ENCODE peak calls at places on chromosomes 4 and X, in eight cellular contexts. N is heart left ventricle, B is heart right ventricle, F is stomach, A is tibial artery, C is mammary epithelial cell, L is psoas muscle, P is left ventricle myocardium inferior. Z is an unnamed sample.

GRCh38 chr4:168883513-168883912 is 126.5 kb downstream of the CBR4 start:
- DNase-seq in F (no peak), P (no peak), L (no peak), C (no peak), B (no peak), N (no peak), A (no peak), Z (no peak)

GRCh38 chrX:35076061-35076460 is 133.5 kb downstream of the FAM47B start:
- DNase-seq in L (no peak), A (no peak), B (no peak), C (peak; percentile 21), N (no peak), P (no peak), F (no peak), Z (no peak)

GRCh38 chrX:20378291-20378920 is 111.7 kb upstream of the RPS6KA3 start:
- DNase-seq in L (no peak), F (no peak), N (no peak), C (peak; percentile 64), P (no peak), A (no peak), B (no peak), Z (no peak)

GRCh38 chrX:1853916-1854315 is 239.1 kb downstream of the ASMT start:
- DNase-seq in A (no peak), C (peak; percentile 5), L (no peak), F (no peak), B (no peak), P (no peak), N (no peak), Z (peak; percentile 44)

GRCh38 chr4:78543424-78544238 is 7.9 kb upstream of the ANXA3 start:
- DNase-seq in N (no peak), L (no peak), C (no peak), P (no peak), A (no peak), B (no peak), F (no peak), Z (no peak)

GRCh38 chr4:122827258-122827887 is 742 bp downstream of the FGF2 start:
- DNase-seq in B (peak; percentile 60), F (peak; percentile 26), C (peak; percentile 42), N (peak; percentile 34), L (peak; percentile 64), A (peak; percentile 75), P (peak; percentile 42), Z (no peak)

GRCh38 chrX:123504630-123505270 is 228.1 kb downstream of the THOC2 start:
- DNase-seq in C (no peak), L (no peak), A (no peak), F (no peak), P (no peak), N (no peak), B (no peak), Z (no peak)

GRCh38 chr4:185062606-185063005 is 44.3 kb downstream of the HELT start:
- DNase-seq in L (no peak), C (no peak), A (no peak), P (no peak), F (no peak), N (no peak), B (no peak), Z (no peak)

GRCh38 chr4:151316645-151317044 is 8.8 kb downstream of the SH3D19 start:
- DNase-seq in F (no peak), B (no peak), N (no peak), L (no peak), P (no peak), C (no peak), A (no peak), Z (no peak)

GRCh38 chrX:8306296-8306975 is 135.4 kb upstream of the VCX2 start:
- DNase-seq in B (no peak), F (no peak), P (no peak), A (no peak), N (no peak), L (no peak), C (no peak), Z (no peak)

GRCh38 chr4:42906906-42907774 is 14.6 kb downstream of the GRXCR1 start:
- DNase-seq in P (no peak), C (peak; percentile 13), N (no peak), A (no peak), B (no peak), L (no peak), F (peak; percentile 61), Z (no peak)

GRCh38 chr4:10108818-10109783 is 7.5 kb downstream of the WDR1 start:
- DNase-seq in F (no peak), B (no peak), C (peak; percentile 96), L (no peak), P (no peak), A (no peak), N (no peak), Z (peak; percentile 83)

GRCh38 chrX:11792461-11793421 is 34.7 kb downstream of the MSL3 start:
- DNase-seq in L (no peak), C (no peak), F (peak; percentile 52), B (no peak), N (no peak), A (no peak), P (no peak), Z (no peak)

GRCh38 chr4:143626134-143626859 is 74.2 kb downstream of the FREM3 start:
- DNase-seq in P (peak; percentile 68), F (peak; percentile 27), C (no peak), B (peak; percentile 46), N (peak; percentile 71), L (peak; percentile 37), A (peak; percentile 89), Z (no peak)

GRCh38 chr4:11698846-11699590 is 270.3 kb upstream of the HS3ST1 start:
- DNase-seq in N (no peak), C (peak; percentile 91), L (no peak), B (no peak), F (no peak), A (no peak), P (no peak), Z (peak; percentile 78)

GRCh38 chrX:151974336-151975227 is at the start of gene GABRE:
- DNase-seq in B (peak; percentile 68), P (peak; percentile 59), F (peak; percentile 28), A (peak; percentile 85), C (no peak), N (peak; percentile 63), L (peak; percentile 68), Z (no peak)

GRCh38 chr4:173318648-173319211 is 15.4 kb downstream of the HMGB2 start:
- DNase-seq in N (no peak), A (no peak), B (no peak), L (no peak), F (no peak), C (peak; percentile 56), P (no peak), Z (no peak)

GRCh38 chr4:52842788-52843187 is 19.3 kb upstream of the RASL11B start:
- DNase-seq in N (no peak), P (no peak), A (no peak), B (no peak), C (no peak), L (no peak), F (no peak), Z (no peak)
- H3K27ac ChIP-seq in N (no peak overlapping the region), P (peak overlapping the region; percentile 62), A (no peak overlapping the region), B (no peak overlapping the region), C (no peak overlapping the region), L (no peak overlapping the region), F (no peak overlapping the region), Z (no peak overlapping the region)

GRCh38 chr4:88285235-88285505 is 809 bp upstream of the PPM1K start:
- DNase-seq in N (no peak), L (no peak), A (no peak), P (no peak), C (no peak), F (no peak), B (no peak), Z (no peak)

GRCh38 chr4:88284378-88285234 is at the start of gene PPM1K:
- DNase-seq in C (peak; percentile 99), L (peak; percentile 100), N (peak; percentile 100), F (peak; percentile 100), P (peak; percentile 100), B (peak; percentile 100), A (peak; percentile 100), Z (peak; percentile 60)

GRCh38 chr4:88286897-88287296 is 2.5 kb upstream of the PPM1K start:
- DNase-seq in P (no peak), N (no peak), F (no peak), L (no peak), B (no peak), C (no peak), A (no peak), Z (no peak)

GRCh38 chr4:88280228-88280795 is 4.0 kb downstream of the PPM1K start:
- DNase-seq in F (no peak), C (no peak), N (no peak), P (no peak), A (no peak), L (no peak), B (no peak), Z (no peak)

GRCh38 chr4:88283661-88284377 is 542 bp downstream of the PPM1K start:
- DNase-seq in A (peak; percentile 83), P (peak; percentile 53), L (peak; percentile 67), N (peak; percentile 70), B (peak; percentile 72), C (peak; percentile 75), F (peak; percentile 56), Z (no peak)
- H3K4me1 ChIP-seq in A (peaks cover 37% of the 10 kb centered on the region), P (peaks cover 60% of the 10 kb centered on the region), L (peaks cover 48% of the 10 kb centered on the region), N (peaks cover 42% of the 10 kb centered on the region), B (peaks cover 19% of the 10 kb centered on the region), C (peaks cover 8% of the 10 kb centered on the region), F (peaks cover 36% of the 10 kb centered on the region), Z (peaks cover 12% of the 10 kb centered on the region)

GRCh38 chrX:22666441-22666840 is 333.3 kb upstream of the DDX53 start:
- DNase-seq in A (no peak), N (no peak), B (no peak), F (no peak), C (peak; percentile 14), L (no peak), P (no peak), Z (no peak)
- TF ChIP-seq CTCF in A (no peak), N (no peak), B (peak; percentile 9), F (no peak), C (peak; percentile 30), L (no peak), P (no peak), Z (peak; percentile 40)

GRCh38 chrX:23789386-23790146 is 6.6 kb downstream of the SAT1 start:
- DNase-seq in F (no peak), L (no peak), B (no peak), N (no peak), C (no peak), A (no peak), P (no peak), Z (no peak)

GRCh38 chrX:23788521-23788920 is 5.5 kb downstream of the SAT1 start:
- DNase-seq in F (no peak), L (no peak), P (no peak), N (no peak), B (no peak), C (no peak), A (no peak), Z (no peak)

GRCh38 chrX:23787745-23788118 is 4.8 kb downstream of the SAT1 start:
- DNase-seq in B (no peak), N (no peak), F (no peak), L (no peak), P (no peak), C (no peak), A (no peak), Z (no peak)

GRCh38 chrX:23790147-23790497 is 7.1 kb downstream of the SAT1 start:
- DNase-seq in C (no peak), P (no peak), N (no peak), A (no peak), L (no peak), F (peak; percentile 51), B (no peak), Z (no peak)

DNA sequence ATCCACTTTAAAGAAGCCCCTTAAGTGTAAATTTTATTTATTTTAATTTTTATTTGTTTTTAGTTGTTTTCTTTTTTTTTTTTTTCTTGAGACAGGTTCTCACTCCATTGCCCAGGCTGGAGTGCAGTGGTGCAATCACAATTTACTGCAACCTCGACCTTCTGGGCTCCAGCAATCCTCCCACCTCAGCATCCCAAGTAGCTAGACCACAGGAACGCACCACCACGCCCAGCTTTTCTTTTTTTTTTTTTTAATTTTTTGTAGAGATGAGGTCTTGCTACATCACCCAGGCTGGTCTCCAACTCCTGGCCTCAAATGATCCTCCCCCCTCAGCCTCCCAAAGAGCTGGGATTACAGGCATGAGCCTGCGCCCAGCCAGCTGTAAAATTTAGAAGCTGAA is 6.0 kb downstream of the SAT1 start:
- DNase-seq in F (no peak), N (no peak), A (no peak), B (no peak), L (no peak), P (no peak), C (no peak), Z (no peak)
- H3K27ac ChIP-seq in F (peak overlapping the region; percentile 24), N (no peak overlapping the region), A (no peak overlapping the region), B (no peak overlapping the region), L (no peak overlapping the region), P (no peak overlapping the region), C (no peak overlapping the region), Z (no peak overlapping the region)